ENCODE peak calls at places on chromosomes 12 and 14, in four cellular contexts. One of them, this sample, is unnamed.

GRCh38 chr12:131860472-131861260 is 32.5 kb downstream of the MMP17 start:
- DNase-seq in Peyer's patch: no peak
- DNase-seq in cardiac muscle cell: no peak
- DNase-seq in heart left ventricle: peak; percentile 45
- DNase-seq in this sample: peak; percentile 85

GRCh38 chr14:32379447-32379846 is 50.3 kb downstream of the AKAP6 start:
- DNase-seq in Peyer's patch: no peak
- DNase-seq in cardiac muscle cell: no peak
- DNase-seq in heart left ventricle: no peak
- DNase-seq in this sample: no peak

GRCh38 chr12:88188180-88188579 is 46.1 kb downstream of the TMTC3 start:
- DNase-seq in Peyer's patch: no peak
- DNase-seq in cardiac muscle cell: no peak
- DNase-seq in heart left ventricle: no peak
- DNase-seq in this sample: no peak

GRCh38 chr12:20372326-20373097 is 4.2 kb downstream of the PDE3A start:
- DNase-seq in Peyer's patch: no peak
- DNase-seq in cardiac muscle cell: no peak
- DNase-seq in heart left ventricle: no peak
- DNase-seq in this sample: no peak

GRCh38 chr12:31853520-31853919 is 105.7 kb upstream of the RESF1 start:
- DNase-seq in Peyer's patch: no peak
- DNase-seq in cardiac muscle cell: no peak
- DNase-seq in heart left ventricle: no peak
- DNase-seq in this sample: no peak

GRCh38 chr12:57047981-57048380 is 1.9 kb downstream of the MYO1A start:
- DNase-seq in Peyer's patch: no peak
- DNase-seq in cardiac muscle cell: no peak
- DNase-seq in heart left ventricle: no peak
- DNase-seq in this sample: no peak

GRCh38 chr14:81655423-81656314 is 122.0 kb upstream of the SEL1L start:
- DNase-seq in Peyer's patch: no peak
- DNase-seq in cardiac muscle cell: no peak
- DNase-seq in heart left ventricle: no peak
- DNase-seq in this sample: no peak

GRCh38 chr14:54718046-54718445 is 151.1 kb downstream of the SAMD4A start:
- DNase-seq in Peyer's patch: no peak
- DNase-seq in cardiac muscle cell: no peak
- DNase-seq in heart left ventricle: no peak
- DNase-seq in this sample: no peak

GRCh38 chr12:4870423-4870822 is 39.3 kb upstream of the KCNA1 start:
- DNase-seq in Peyer's patch: no peak
- DNase-seq in cardiac muscle cell: no peak
- DNase-seq in heart left ventricle: no peak
- DNase-seq in this sample: no peak

GRCh38 chr14:67645414-67645813 is 25.7 kb downstream of the ARG2 start:
- DNase-seq in Peyer's patch: no peak
- DNase-seq in cardiac muscle cell: no peak
- DNase-seq in heart left ventricle: peak; percentile 46
- DNase-seq in this sample: no peak

GRCh38 chr12:69428351-69429048 is 41.7 kb upstream of the FRS2 start:
- DNase-seq in Peyer's patch: no peak
- DNase-seq in cardiac muscle cell: peak; percentile 25
- DNase-seq in heart left ventricle: no peak
- DNase-seq in this sample: no peak

GRCh38 chr14:68782091-68782981 is 10.5 kb downstream of the ZFP36L1 start:
- DNase-seq in Peyer's patch: peak; percentile 56
- DNase-seq in cardiac muscle cell: no peak
- DNase-seq in heart left ventricle: peak; percentile 14
- DNase-seq in this sample: no peak

GRCh38 chr14:104874571-104875411 is 9.7 kb downstream of the CEP170B start:
- DNase-seq in Peyer's patch: no peak
- DNase-seq in cardiac muscle cell: no peak
- DNase-seq in heart left ventricle: peak; percentile 18
- DNase-seq in this sample: peak; percentile 42

GRCh38 chr14:99325591-99325990 is 53.6 kb upstream of the BCL11B start:
- DNase-seq in Peyer's patch: no peak
- DNase-seq in cardiac muscle cell: no peak
- DNase-seq in heart left ventricle: no peak
- DNase-seq in this sample: no peak

GRCh38 chr14:105069887-105070759 is 4.9 kb upstream of the GPR132 start:
- DNase-seq in Peyer's patch: peak; percentile 72
- DNase-seq in cardiac muscle cell: no peak
- DNase-seq in heart left ventricle: no peak
- DNase-seq in this sample: no peak

GRCh38 chr14:77151245-77151644 is 9.7 kb upstream of the ZDHHC22 start:
- DNase-seq in Peyer's patch: no peak
- DNase-seq in cardiac muscle cell: peak; percentile 43
- DNase-seq in heart left ventricle: no peak
- DNase-seq in this sample: no peak

GRCh38 chr12:132066345-132066685 is 77.8 kb downstream of the DDX51 start:
- DNase-seq in Peyer's patch: peak; percentile 79
- DNase-seq in cardiac muscle cell: no peak
- DNase-seq in heart left ventricle: no peak
- DNase-seq in this sample: no peak

GRCh38 chr12:21780786-21781185 is 6.3 kb upstream of the KCNJ8 start:
- DNase-seq in Peyer's patch: no peak
- DNase-seq in cardiac muscle cell: no peak
- DNase-seq in heart left ventricle: no peak
- DNase-seq in this sample: no peak
- H3K27ac ChIP-seq in Peyer's patch: no peak overlapping the region
- H3K27ac ChIP-seq in cardiac muscle cell: no peak overlapping the region
- H3K27ac ChIP-seq in heart left ventricle: peak overlapping the region; percentile 50
- H3K27ac ChIP-seq in this sample: no peak overlapping the region

GRCh38 chr12:3132636-3133409 is 55.6 kb downstream of the TSPAN9 start:
- DNase-seq in Peyer's patch: no peak
- DNase-seq in cardiac muscle cell: peak; percentile 77
- DNase-seq in heart left ventricle: peak; percentile 86
- DNase-seq in this sample: no peak
- H3K4me1 ChIP-seq in Peyer's patch: no peaks in the 10 kb centered on the region
- H3K4me1 ChIP-seq in cardiac muscle cell: peaks cover 37% of the 10 kb centered on the region
- H3K4me1 ChIP-seq in heart left ventricle: peaks cover 84% of the 10 kb centered on the region
- H3K4me1 ChIP-seq in this sample: peaks cover 35% of the 10 kb centered on the region

DNA sequence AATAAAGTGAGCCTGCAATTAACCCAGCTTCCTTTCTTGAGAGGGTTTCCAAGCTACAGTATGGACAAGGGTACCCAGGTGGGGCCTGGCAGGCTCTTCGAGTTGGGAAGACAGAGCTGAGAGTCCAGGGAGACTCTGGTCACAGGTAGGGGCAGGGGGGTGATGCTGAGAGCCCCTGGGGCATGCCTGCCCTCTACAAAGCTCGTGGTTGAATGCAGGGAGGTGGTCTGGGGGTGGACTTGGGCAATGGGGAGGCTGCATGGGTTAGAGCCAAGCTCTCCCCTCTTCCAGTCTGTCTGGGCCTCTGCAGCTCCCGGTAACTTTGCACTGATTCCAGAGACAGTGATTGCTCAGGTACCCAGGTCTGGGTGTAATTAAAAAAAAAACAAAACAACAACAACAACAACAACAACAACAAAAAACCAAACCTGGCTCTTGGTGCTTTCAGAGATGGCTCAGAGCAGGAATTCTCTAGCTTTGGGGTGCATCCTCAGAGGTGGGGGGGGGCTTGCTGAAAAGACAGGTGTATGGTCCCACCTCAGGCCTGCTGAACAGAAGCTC is 30.8 kb upstream of the PPP2R5C start:
- DNase-seq in Peyer's patch: no peak
- DNase-seq in cardiac muscle cell: no peak
- DNase-seq in heart left ventricle: no peak
- DNase-seq in this sample: no peak
- H3K27ac ChIP-seq in Peyer's patch: peak overlapping the region; percentile 94
- H3K27ac ChIP-seq in cardiac muscle cell: no peak overlapping the region
- H3K27ac ChIP-seq in heart left ventricle: peak overlapping the region; percentile 69
- H3K27ac ChIP-seq in this sample: no peak overlapping the region

DNA sequence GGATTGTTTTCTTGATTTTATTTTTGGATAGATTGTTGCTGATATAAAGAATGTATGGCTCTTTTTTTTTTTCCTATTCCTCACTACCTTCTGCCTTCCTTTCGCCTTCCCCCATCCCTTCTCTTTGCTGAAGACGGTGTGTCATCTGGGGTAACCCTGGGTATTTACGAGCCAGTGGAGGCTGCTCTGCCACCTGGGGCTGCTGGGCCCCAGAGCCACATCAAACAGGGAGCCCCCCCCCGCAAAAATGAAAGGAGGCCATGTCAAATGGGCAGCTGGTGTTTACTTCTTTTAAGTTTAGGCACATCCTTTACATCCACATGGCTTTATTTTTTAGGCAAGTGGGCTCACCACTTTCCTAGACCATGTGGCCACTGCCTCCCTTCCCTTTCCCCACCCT is 25.4 kb downstream of the CHST11 start:
- DNase-seq in Peyer's patch: peak; percentile 68
- DNase-seq in cardiac muscle cell: no peak
- DNase-seq in heart left ventricle: no peak
- DNase-seq in this sample: no peak
- H3K4me1 ChIP-seq in Peyer's patch: peaks cover 12% of the 10 kb centered on the region
- H3K4me1 ChIP-seq in cardiac muscle cell: peaks cover 6% of the 10 kb centered on the region
- H3K4me1 ChIP-seq in heart left ventricle: peaks cover 16% of the 10 kb centered on the region
- H3K4me1 ChIP-seq in this sample: no peaks in the 10 kb centered on the region

GRCh38 chr12:99092100-99092851 is 447.2 kb downstream of the APAF1 start:
- DNase-seq in Peyer's patch: no peak
- DNase-seq in cardiac muscle cell: no peak
- DNase-seq in heart left ventricle: no peak
- DNase-seq in this sample: no peak
- H3K27ac ChIP-seq in Peyer's patch: no peak overlapping the region
- H3K27ac ChIP-seq in cardiac muscle cell: no peak overlapping the region
- H3K27ac ChIP-seq in heart left ventricle: no peak overlapping the region
- H3K27ac ChIP-seq in this sample: no peak overlapping the region

GRCh38 chr12:6343518-6343917 is 1.6 kb upstream of the TNFRSF1A start:
- DNase-seq in Peyer's patch: no peak
- DNase-seq in cardiac muscle cell: no peak
- DNase-seq in heart left ventricle: no peak
- DNase-seq in this sample: no peak
- H3K4me1 ChIP-seq in Peyer's patch: peaks cover 10% of the 10 kb centered on the region
- H3K4me1 ChIP-seq in cardiac muscle cell: peaks cover 28% of the 10 kb centered on the region
- H3K4me1 ChIP-seq in heart left ventricle: peaks cover 72% of the 10 kb centered on the region
- H3K4me1 ChIP-seq in this sample: peaks cover 28% of the 10 kb centered on the region

GRCh38 chr12:3124917-3125316 is 47.7 kb downstream of the TSPAN9 start:
- DNase-seq in Peyer's patch: no peak
- DNase-seq in cardiac muscle cell: no peak
- DNase-seq in heart left ventricle: no peak
- DNase-seq in this sample: no peak

GRCh38 chr12:3125674-3126073 is 48.5 kb downstream of the TSPAN9 start:
- DNase-seq in Peyer's patch: no peak
- DNase-seq in cardiac muscle cell: no peak
- DNase-seq in heart left ventricle: no peak
- DNase-seq in this sample: no peak

GRCh38 chr12:3120701-3121100 is 43.5 kb downstream of the TSPAN9 start:
- DNase-seq in Peyer's patch: no peak
- DNase-seq in cardiac muscle cell: no peak
- DNase-seq in heart left ventricle: peak; percentile 23
- DNase-seq in this sample: no peak

GRCh38 chr12:3122841-3123678 is 45.9 kb downstream of the TSPAN9 start:
- DNase-seq in Peyer's patch: no peak
- DNase-seq in cardiac muscle cell: no peak
- DNase-seq in heart left ventricle: peak; percentile 85
- DNase-seq in this sample: peak; percentile 74

GRCh38 chr12:3123729-3124128 is 46.5 kb downstream of the TSPAN9 start:
- DNase-seq in Peyer's patch: no peak
- DNase-seq in cardiac muscle cell: no peak
- DNase-seq in heart left ventricle: no peak
- DNase-seq in this sample: no peak
- H3K27ac ChIP-seq in Peyer's patch: no peak overlapping the region
- H3K27ac ChIP-seq in cardiac muscle cell: no peak overlapping the region
- H3K27ac ChIP-seq in heart left ventricle: peak overlapping the region; percentile 59
- H3K27ac ChIP-seq in this sample: peak overlapping the region; percentile 64

DNA sequence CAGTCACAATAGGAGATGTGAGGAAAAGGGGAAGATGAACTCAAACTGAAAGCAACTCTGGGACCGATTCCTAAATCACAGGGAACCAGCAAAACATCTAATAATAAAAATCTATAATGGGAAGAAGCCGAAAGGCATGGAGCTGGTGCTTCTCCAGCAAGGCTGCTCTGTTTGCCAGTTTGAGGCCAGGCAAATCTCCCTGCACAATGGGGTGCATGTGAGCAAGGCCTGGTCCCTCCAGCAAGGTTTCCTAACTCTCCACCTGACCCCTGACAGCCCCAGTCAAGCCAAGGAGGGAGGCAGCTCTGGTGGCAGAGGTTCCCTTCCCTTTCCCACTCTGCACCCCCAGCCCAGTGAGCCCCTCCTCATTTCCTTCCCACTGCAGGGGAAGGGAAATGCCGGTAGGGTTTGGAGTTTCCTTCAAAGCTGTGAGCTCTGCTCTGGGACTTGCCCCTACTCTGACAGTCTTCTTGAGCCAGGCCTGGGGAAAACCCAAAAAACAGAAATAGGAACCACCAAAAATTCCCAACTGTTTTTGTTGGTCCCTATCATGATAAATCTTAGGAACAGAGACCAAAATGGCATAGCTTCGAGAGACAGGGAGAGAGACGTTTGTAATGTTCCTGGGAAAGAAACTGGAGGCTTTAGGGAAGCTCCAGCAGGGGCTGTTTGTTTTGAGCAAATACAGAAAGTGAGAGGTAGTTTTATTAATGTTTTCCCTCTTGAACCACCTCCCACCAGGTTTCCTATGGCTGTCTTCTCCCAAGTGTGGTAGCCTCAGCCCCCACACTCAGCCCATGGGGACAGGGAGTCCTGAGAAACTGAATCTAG is 34.6 kb downstream of the FMNL3 start:
- DNase-seq in Peyer's patch: no peak
- DNase-seq in cardiac muscle cell: no peak
- DNase-seq in heart left ventricle: no peak
- DNase-seq in this sample: no peak
- H3K4me1 ChIP-seq in Peyer's patch: peaks cover 47% of the 10 kb centered on the region
- H3K4me1 ChIP-seq in cardiac muscle cell: peaks cover 41% of the 10 kb centered on the region
- H3K4me1 ChIP-seq in heart left ventricle: peaks cover 75% of the 10 kb centered on the region
- H3K4me1 ChIP-seq in this sample: peaks cover 59% of the 10 kb centered on the region

DNA sequence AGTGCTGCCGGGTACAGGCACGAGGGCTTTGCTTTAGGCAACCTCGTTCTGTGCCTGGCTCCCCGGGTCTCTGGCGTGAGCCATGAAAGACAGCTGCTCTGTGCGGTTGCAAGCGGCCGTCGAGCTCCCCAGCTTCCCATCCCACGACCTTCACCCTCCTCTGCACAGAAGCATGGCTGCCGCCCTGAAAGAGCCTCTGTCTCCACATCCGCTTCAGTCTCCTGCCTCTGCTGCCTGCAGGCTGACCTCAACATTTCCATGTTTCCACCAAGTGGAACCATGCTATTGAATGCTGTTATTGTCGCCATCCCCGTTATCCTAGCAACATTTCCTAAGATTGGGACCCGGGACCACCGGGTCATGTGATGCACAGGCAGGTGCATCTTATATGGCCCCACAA is 57.1 kb downstream of the KDM2B start:
- DNase-seq in Peyer's patch: peak; percentile 70
- DNase-seq in cardiac muscle cell: no peak
- DNase-seq in heart left ventricle: no peak
- DNase-seq in this sample: no peak
- H3K27ac ChIP-seq in Peyer's patch: no peak overlapping the region
- H3K27ac ChIP-seq in cardiac muscle cell: no peak overlapping the region
- H3K27ac ChIP-seq in heart left ventricle: no peak overlapping the region
- H3K27ac ChIP-seq in this sample: no peak overlapping the region

This sample was measured in psoas muscle.